ENCODE peak calls at places on chromosome 3, in seven cellular contexts. X is EL, Z is ELR, Y is nucleus accumbens, S is psoas muscle, A is mucosa of gallbladder, H is NCI-H1092. G is an unnamed sample.

GRCh38 chr3:98690876-98691275 is 72.3 kb upstream of the ST3GAL6 start:
- DNase-seq in X (peak), Y (no peak), Z (peak), H (no peak), S (no peak), A (no peak), G (no peak)

GRCh38 chr3:196633658-196634151 is 5.8 kb upstream of the NRROS start:
- DNase-seq in A (no peak), Y (no peak), X (no peak), H (no peak), Z (no peak), S (no peak), G (no peak)

GRCh38 chr3:114596147-114596546 is 302.3 kb downstream of the TIGIT start:
- DNase-seq in Y (no peak), Z (no peak), A (no peak), X (no peak), S (no peak), H (no peak), G (no peak)

GRCh38 chr3:191345334-191345733 is 15.0 kb upstream of the UTS2B start:
- DNase-seq in S (no peak), A (no peak), X (no peak), Y (no peak), Z (no peak), H (no peak), G (no peak)

GRCh38 chr3:191425322-191425734 is 35.6 kb upstream of the PYDC2 start:
- DNase-seq in H (no peak), Z (no peak), X (no peak), S (no peak), A (no peak), Y (no peak), G (no peak)

GRCh38 chr3:88282519-88283241 is 132.9 kb downstream of the C3orf38 start:
- DNase-seq in Z (no peak), H (no peak), S (no peak), A (no peak), X (no peak), Y (no peak), G (no peak)

GRCh38 chr3:172280406-172281051 is 167.7 kb downstream of the GHSR start:
- DNase-seq in S (no peak), X (peak), H (no peak), Y (no peak), A (no peak), Z (peak), G (no peak)

GRCh38 chr3:88031543-88032148 is 27.2 kb downstream of the CGGBP1 start:
- DNase-seq in S (no peak), Z (peak), H (no peak), A (no peak), Y (peak), X (peak), G (peak)

GRCh38 chr3:138124689-138125420 is 7.3 kb downstream of the A4GNT start:
- DNase-seq in Z (peak), H (no peak), X (peak), A (no peak), S (no peak), Y (no peak), G (no peak)